ENCODE peak calls at places on chromosomes 4 and X, in nine cellular contexts. One of them, this sample, is unnamed.

GRCh38 chr4:8769645-8770517 is 101.8 kb downstream of the HMX1 start:
- DNase-seq in effector memory CD4-positive, alpha-beta T cell: no peak
- DNase-seq in thoracic aorta: no peak
- DNase-seq in lower lobe of right lung: peak; percentile 28
- DNase-seq in A549: no peak
- DNase-seq in MM.1S: no peak
- DNase-seq in cardiac muscle cell: no peak
- DNase-seq in tibial artery: no peak
- DNase-seq in transverse colon: no peak
- DNase-seq in this sample: no peak

GRCh38 chr4:1042352-1043025 is 31.1 kb downstream of the FGFRL1 start:
- DNase-seq in effector memory CD4-positive, alpha-beta T cell: no peak
- DNase-seq in thoracic aorta: no peak
- DNase-seq in lower lobe of right lung: peak; percentile 28
- DNase-seq in A549: no peak
- DNase-seq in MM.1S: no peak
- DNase-seq in cardiac muscle cell: no peak
- DNase-seq in tibial artery: no peak
- DNase-seq in transverse colon: no peak
- DNase-seq in this sample: no peak

GRCh38 chr4:77349796-77350195 is 192.8 kb downstream of the CCNG2 start:
- DNase-seq in effector memory CD4-positive, alpha-beta T cell: no peak
- DNase-seq in thoracic aorta: no peak
- DNase-seq in lower lobe of right lung: no peak
- DNase-seq in A549: no peak
- DNase-seq in MM.1S: no peak
- DNase-seq in cardiac muscle cell: no peak
- DNase-seq in tibial artery: no peak
- DNase-seq in transverse colon: no peak
- DNase-seq in this sample: no peak

GRCh38 chr4:71049395-71049794 is 55.9 kb downstream of the DCK start:
- DNase-seq in effector memory CD4-positive, alpha-beta T cell: no peak
- DNase-seq in thoracic aorta: no peak
- DNase-seq in lower lobe of right lung: no peak
- DNase-seq in A549: no peak
- DNase-seq in MM.1S: no peak
- DNase-seq in cardiac muscle cell: no peak
- DNase-seq in tibial artery: no peak
- DNase-seq in transverse colon: no peak
- DNase-seq in this sample: no peak

GRCh38 chr4:903066-904046 is 28.8 kb downstream of the GAK start:
- DNase-seq in effector memory CD4-positive, alpha-beta T cell: no peak
- DNase-seq in thoracic aorta: no peak
- DNase-seq in lower lobe of right lung: no peak
- DNase-seq in A549: no peak
- DNase-seq in MM.1S: no peak
- DNase-seq in cardiac muscle cell: no peak
- DNase-seq in tibial artery: no peak
- DNase-seq in transverse colon: no peak
- DNase-seq in this sample: no peak

GRCh38 chr4:186826866-186827541 is 103.3 kb upstream of the FAT1 start:
- DNase-seq in effector memory CD4-positive, alpha-beta T cell: no peak
- DNase-seq in thoracic aorta: no peak
- DNase-seq in lower lobe of right lung: no peak
- DNase-seq in A549: no peak
- DNase-seq in MM.1S: no peak
- DNase-seq in cardiac muscle cell: no peak
- DNase-seq in tibial artery: no peak
- DNase-seq in transverse colon: no peak
- DNase-seq in this sample: no peak

GRCh38 chr4:75005727-75006126 is 72.8 kb downstream of the PARM1 start:
- DNase-seq in effector memory CD4-positive, alpha-beta T cell: no peak
- DNase-seq in thoracic aorta: no peak
- DNase-seq in lower lobe of right lung: no peak
- DNase-seq in A549: no peak
- DNase-seq in MM.1S: no peak
- DNase-seq in cardiac muscle cell: no peak
- DNase-seq in tibial artery: no peak
- DNase-seq in transverse colon: no peak
- DNase-seq in this sample: no peak

GRCh38 chrX:3697701-3698279 is 15.7 kb downstream of the PRKX start:
- DNase-seq in effector memory CD4-positive, alpha-beta T cell: no peak
- DNase-seq in thoracic aorta: peak; percentile 15
- DNase-seq in lower lobe of right lung: no peak
- DNase-seq in A549: no peak
- DNase-seq in MM.1S: no peak
- DNase-seq in cardiac muscle cell: no peak
- DNase-seq in tibial artery: peak; percentile 50
- DNase-seq in transverse colon: no peak
- DNase-seq in this sample: peak; percentile 18

GRCh38 chrX:135591871-135592270 is 71.4 kb downstream of the INTS6L start:
- DNase-seq in effector memory CD4-positive, alpha-beta T cell: no peak
- DNase-seq in thoracic aorta: no peak
- DNase-seq in lower lobe of right lung: no peak
- DNase-seq in A549: no peak
- DNase-seq in MM.1S: no peak
- DNase-seq in cardiac muscle cell: no peak
- DNase-seq in tibial artery: no peak
- DNase-seq in transverse colon: no peak
- DNase-seq in this sample: no peak

GRCh38 chr4:25440478-25441030 is 63.5 kb downstream of the ANAPC4 start:
- DNase-seq in effector memory CD4-positive, alpha-beta T cell: no peak
- DNase-seq in thoracic aorta: no peak
- DNase-seq in lower lobe of right lung: no peak
- DNase-seq in A549: no peak
- DNase-seq in MM.1S: no peak
- DNase-seq in cardiac muscle cell: peak; percentile 19
- DNase-seq in tibial artery: no peak
- DNase-seq in transverse colon: no peak
- DNase-seq in this sample: no peak

GRCh38 chr4:2831611-2832308 is 11.9 kb upstream of the ADD1 start:
- DNase-seq in effector memory CD4-positive, alpha-beta T cell: no peak
- DNase-seq in thoracic aorta: peak; percentile 1
- DNase-seq in lower lobe of right lung: peak; percentile 42
- DNase-seq in A549: no peak
- DNase-seq in MM.1S: no peak
- DNase-seq in cardiac muscle cell: no peak
- DNase-seq in tibial artery: no peak
- DNase-seq in transverse colon: peak; percentile 7
- DNase-seq in this sample: no peak

GRCh38 chrX:24242649-24243556 is 71.0 kb downstream of the SUPT20HL2 start:
- DNase-seq in effector memory CD4-positive, alpha-beta T cell: no peak
- DNase-seq in thoracic aorta: no peak
- DNase-seq in lower lobe of right lung: no peak
- DNase-seq in A549: no peak
- DNase-seq in MM.1S: peak; percentile 80
- DNase-seq in cardiac muscle cell: no peak
- DNase-seq in tibial artery: peak; percentile 86
- DNase-seq in transverse colon: peak; percentile 60
- DNase-seq in this sample: peak; percentile 32

GRCh38 chr4:68342139-68342538 is 7.8 kb downstream of the YTHDC1 start:
- DNase-seq in effector memory CD4-positive, alpha-beta T cell: no peak
- DNase-seq in thoracic aorta: no peak
- DNase-seq in lower lobe of right lung: peak; percentile 20
- DNase-seq in A549: peak; percentile 8
- DNase-seq in MM.1S: no peak
- DNase-seq in cardiac muscle cell: no peak
- DNase-seq in tibial artery: no peak
- DNase-seq in transverse colon: no peak
- DNase-seq in this sample: peak; percentile 27

GRCh38 chr4:68336530-68336929 is 13.4 kb downstream of the YTHDC1 start:
- DNase-seq in effector memory CD4-positive, alpha-beta T cell: no peak
- DNase-seq in thoracic aorta: no peak
- DNase-seq in lower lobe of right lung: no peak
- DNase-seq in A549: no peak
- DNase-seq in MM.1S: no peak
- DNase-seq in cardiac muscle cell: no peak
- DNase-seq in tibial artery: no peak
- DNase-seq in transverse colon: no peak
- DNase-seq in this sample: no peak

GRCh38 chr4:68337522-68337921 is 12.4 kb downstream of the YTHDC1 start:
- DNase-seq in effector memory CD4-positive, alpha-beta T cell: no peak
- DNase-seq in thoracic aorta: no peak
- DNase-seq in lower lobe of right lung: no peak
- DNase-seq in A549: no peak
- DNase-seq in MM.1S: no peak
- DNase-seq in cardiac muscle cell: no peak
- DNase-seq in tibial artery: no peak
- DNase-seq in transverse colon: no peak
- DNase-seq in this sample: no peak

GRCh38 chr4:68337004-68337403 is 12.9 kb downstream of the YTHDC1 start:
- DNase-seq in effector memory CD4-positive, alpha-beta T cell: no peak
- DNase-seq in thoracic aorta: no peak
- DNase-seq in lower lobe of right lung: no peak
- DNase-seq in A549: no peak
- DNase-seq in MM.1S: no peak
- DNase-seq in cardiac muscle cell: no peak
- DNase-seq in tibial artery: no peak
- DNase-seq in transverse colon: no peak
- DNase-seq in this sample: no peak

DNA sequence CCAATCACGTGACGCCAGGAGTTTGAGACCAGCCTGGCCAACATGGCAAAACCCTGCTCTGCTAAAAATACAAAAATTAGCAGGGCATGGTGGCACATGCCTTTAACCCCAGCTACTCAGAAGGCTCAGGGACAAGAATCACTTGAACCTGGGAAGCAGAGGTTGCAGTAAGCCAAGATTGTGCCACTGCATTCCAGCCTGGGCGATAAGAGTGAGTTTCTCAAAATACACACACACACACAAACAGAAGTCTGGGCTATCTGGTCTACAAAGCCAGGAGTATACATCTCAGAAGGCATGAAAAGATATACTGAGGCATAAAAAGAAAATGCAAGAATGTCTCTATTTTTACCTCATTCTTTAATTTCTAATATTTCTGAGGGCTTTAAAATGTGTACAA is 11.3 kb downstream of the YTHDC1 start:
- DNase-seq in effector memory CD4-positive, alpha-beta T cell: no peak
- DNase-seq in thoracic aorta: no peak
- DNase-seq in lower lobe of right lung: no peak
- DNase-seq in A549: no peak
- DNase-seq in MM.1S: no peak
- DNase-seq in cardiac muscle cell: peak; percentile 47
- DNase-seq in tibial artery: no peak
- DNase-seq in transverse colon: no peak
- DNase-seq in this sample: no peak
- H3K4me1 ChIP-seq in effector memory CD4-positive, alpha-beta T cell: peaks cover 19% of the 10 kb centered on the region
- H3K4me1 ChIP-seq in thoracic aorta: peaks cover 72% of the 10 kb centered on the region
- H3K4me1 ChIP-seq in lower lobe of right lung: peaks cover 58% of the 10 kb centered on the region
- H3K4me1 ChIP-seq in A549: peaks cover 41% of the 10 kb centered on the region
- H3K4me1 ChIP-seq in MM.1S: no peaks in the 10 kb centered on the region
- H3K4me1 ChIP-seq in cardiac muscle cell: peaks cover 53% of the 10 kb centered on the region
- H3K4me1 ChIP-seq in tibial artery: peaks cover 14% of the 10 kb centered on the region
- H3K4me1 ChIP-seq in transverse colon: peaks cover 47% of the 10 kb centered on the region
- H3K4me1 ChIP-seq in this sample: peaks cover 34% of the 10 kb centered on the region

GRCh38 chr4:78800965-78801364 is 24.8 kb downstream of the BMP2K start:
- DNase-seq in effector memory CD4-positive, alpha-beta T cell: no peak
- DNase-seq in thoracic aorta: no peak
- DNase-seq in lower lobe of right lung: no peak
- DNase-seq in A549: no peak
- DNase-seq in MM.1S: no peak
- DNase-seq in cardiac muscle cell: no peak
- DNase-seq in tibial artery: no peak
- DNase-seq in transverse colon: no peak
- DNase-seq in this sample: no peak
- H3K4me1 ChIP-seq in effector memory CD4-positive, alpha-beta T cell: no peaks in the 10 kb centered on the region
- H3K4me1 ChIP-seq in thoracic aorta: no peaks in the 10 kb centered on the region
- H3K4me1 ChIP-seq in lower lobe of right lung: no peaks in the 10 kb centered on the region
- H3K4me1 ChIP-seq in A549: no peaks in the 10 kb centered on the region
- H3K4me1 ChIP-seq in MM.1S: no peaks in the 10 kb centered on the region
- H3K4me1 ChIP-seq in cardiac muscle cell: no peaks in the 10 kb centered on the region
- H3K4me1 ChIP-seq in tibial artery: no peaks in the 10 kb centered on the region
- H3K4me1 ChIP-seq in transverse colon: no peaks in the 10 kb centered on the region
- H3K4me1 ChIP-seq in this sample: no peaks in the 10 kb centered on the region

GRCh38 chr4:185142911-185143595 is at the start of gene SLC25A4:
- DNase-seq in effector memory CD4-positive, alpha-beta T cell: peak; percentile 70
- DNase-seq in thoracic aorta: peak; percentile 41
- DNase-seq in lower lobe of right lung: peak; percentile 88
- DNase-seq in A549: peak; percentile 62
- DNase-seq in MM.1S: peak; percentile 88
- DNase-seq in cardiac muscle cell: peak; percentile 96
- DNase-seq in tibial artery: peak; percentile 72
- DNase-seq in transverse colon: peak; percentile 89
- DNase-seq in this sample: peak; percentile 93

GRCh38 chr4:185141777-185142176 is 1.3 kb upstream of the SLC25A4 start:
- DNase-seq in effector memory CD4-positive, alpha-beta T cell: no peak
- DNase-seq in thoracic aorta: no peak
- DNase-seq in lower lobe of right lung: no peak
- DNase-seq in A549: no peak
- DNase-seq in MM.1S: no peak
- DNase-seq in cardiac muscle cell: no peak
- DNase-seq in tibial artery: no peak
- DNase-seq in transverse colon: no peak
- DNase-seq in this sample: peak; percentile 12

GRCh38 chr4:185144601-185145240 is 1.7 kb downstream of the SLC25A4 start:
- DNase-seq in effector memory CD4-positive, alpha-beta T cell: no peak
- DNase-seq in thoracic aorta: no peak
- DNase-seq in lower lobe of right lung: no peak
- DNase-seq in A549: no peak
- DNase-seq in MM.1S: no peak
- DNase-seq in cardiac muscle cell: no peak
- DNase-seq in tibial artery: no peak
- DNase-seq in transverse colon: no peak
- DNase-seq in this sample: no peak

GRCh38 chr4:185142563-185142910 is 529 bp upstream of the SLC25A4 start:
- DNase-seq in effector memory CD4-positive, alpha-beta T cell: no peak
- DNase-seq in thoracic aorta: no peak
- DNase-seq in lower lobe of right lung: no peak
- DNase-seq in A549: peak; percentile 20
- DNase-seq in MM.1S: peak; percentile 39
- DNase-seq in cardiac muscle cell: no peak
- DNase-seq in tibial artery: no peak
- DNase-seq in transverse colon: no peak
- DNase-seq in this sample: no peak

DNA sequence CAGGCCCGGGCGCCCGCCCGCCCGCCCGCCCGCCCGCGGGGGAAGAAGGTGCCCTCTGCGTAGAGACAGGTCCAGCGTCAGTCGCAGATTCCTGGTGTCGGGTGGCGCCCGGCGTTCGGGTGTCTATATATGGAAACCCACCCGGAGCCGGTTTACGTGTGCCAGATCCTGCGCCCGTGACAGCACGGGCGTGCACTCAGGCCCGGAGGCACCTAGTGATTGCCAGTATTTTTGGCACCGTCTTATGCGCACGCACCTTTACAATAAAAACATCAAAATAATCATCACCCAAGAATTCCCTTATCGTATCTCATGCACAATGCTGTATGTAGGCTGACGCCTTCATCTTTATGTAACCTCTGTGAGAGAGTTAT is 517 bp downstream of the SLC25A4 start:
- DNase-seq in effector memory CD4-positive, alpha-beta T cell: no peak
- DNase-seq in thoracic aorta: peak; percentile 28
- DNase-seq in lower lobe of right lung: peak; percentile 68
- DNase-seq in A549: no peak
- DNase-seq in MM.1S: peak; percentile 48
- DNase-seq in cardiac muscle cell: peak; percentile 93
- DNase-seq in tibial artery: peak; percentile 73
- DNase-seq in transverse colon: peak; percentile 58
- DNase-seq in this sample: peak; percentile 50
- H3K4me1 ChIP-seq in effector memory CD4-positive, alpha-beta T cell: peaks cover 5% of the 10 kb centered on the region
- H3K4me1 ChIP-seq in thoracic aorta: peaks cover 48% of the 10 kb centered on the region
- H3K4me1 ChIP-seq in lower lobe of right lung: peaks cover 26% of the 10 kb centered on the region
- H3K4me1 ChIP-seq in A549: peaks cover 8% of the 10 kb centered on the region
- H3K4me1 ChIP-seq in MM.1S: peaks cover 16% of the 10 kb centered on the region
- H3K4me1 ChIP-seq in cardiac muscle cell: peaks cover 38% of the 10 kb centered on the region
- H3K4me1 ChIP-seq in tibial artery: peaks cover 18% of the 10 kb centered on the region
- H3K4me1 ChIP-seq in transverse colon: peaks cover 20% of the 10 kb centered on the region
- H3K4me1 ChIP-seq in this sample: no peaks in the 10 kb centered on the region

GRCh38 chr4:169236901-169237626 is 33.7 kb downstream of the SH3RF1 start:
- DNase-seq in effector memory CD4-positive, alpha-beta T cell: no peak
- DNase-seq in thoracic aorta: no peak
- DNase-seq in lower lobe of right lung: no peak
- DNase-seq in A549: no peak
- DNase-seq in MM.1S: no peak
- DNase-seq in cardiac muscle cell: no peak
- DNase-seq in tibial artery: no peak
- DNase-seq in transverse colon: no peak
- DNase-seq in this sample: no peak
- H3K4me1 ChIP-seq in effector memory CD4-positive, alpha-beta T cell: no peaks in the 10 kb centered on the region
- H3K4me1 ChIP-seq in thoracic aorta: peaks cover 70% of the 10 kb centered on the region
- H3K4me1 ChIP-seq in lower lobe of right lung: peaks cover 40% of the 10 kb centered on the region
- H3K4me1 ChIP-seq in A549: peaks cover 36% of the 10 kb centered on the region
- H3K4me1 ChIP-seq in MM.1S: no peaks in the 10 kb centered on the region
- H3K4me1 ChIP-seq in cardiac muscle cell: no peaks in the 10 kb centered on the region
- H3K4me1 ChIP-seq in tibial artery: peaks cover 33% of the 10 kb centered on the region
- H3K4me1 ChIP-seq in transverse colon: peaks cover 9% of the 10 kb centered on the region
- H3K4me1 ChIP-seq in this sample: no peaks in the 10 kb centered on the region

This sample was measured in hepatocyte.